ENCODE peak calls at places on chromosome 21, in seven cellular contexts. V is amniotic stem cell; M is stimulated activated CD4-positive, alpha-beta T cell treated with anti-CD3 and anti-CD28 coated beads, Interleukin-1b, Interleukin-23, amount 100 ng/mL, for 48 hours; F is astrocyte of the spinal cord; Y is CD8-positive, alpha-beta memory T cell; A is CD8-positive, alpha-beta T cell; J is fibroblast of mammary gland. O is an unnamed sample.

GRCh38 chr21:43021756-43022600 is 47.6 kb downstream of the PKNOX1 start:
- DNase-seq in V (no peak), M (no peak), F (no peak), Y (no peak), A (no peak), J (no peak), O (no peak)

GRCh38 chr21:21200103-21200938 is 202.1 kb downstream of the NCAM2 start:
- DNase-seq in V (peak; percentile 90), M (peak; percentile 2), F (peak; percentile 98), Y (no peak), A (no peak), J (peak; percentile 99), O (no peak)

GRCh38 chr21:38965910-38966504 is 160.3 kb downstream of the ETS2 start:
- DNase-seq in V (no peak), M (no peak), F (no peak), Y (no peak), A (no peak), J (no peak), O (no peak)

GRCh38 chr21:29155118-29155932 is 24.9 kb downstream of the MAP3K7CL start:
- DNase-seq in V (no peak), M (no peak), F (peak; percentile 70), Y (no peak), A (no peak), J (peak; percentile 78), O (no peak)

GRCh38 chr21:42398414-42399030 is 2.7 kb upstream of the TMPRSS3 start:
- DNase-seq in V (no peak), M (no peak), F (no peak), Y (no peak), A (no peak), J (no peak), O (no peak)

GRCh38 chr21:42941696-42942085 is 16.3 kb upstream of the ERVH48-1 start:
- DNase-seq in V (no peak), M (no peak), F (no peak), Y (no peak), A (no peak), J (no peak), O (no peak)

GRCh38 chr21:15343066-15343465 is 278.3 kb upstream of the NRIP1 start:
- DNase-seq in V (no peak), M (no peak), F (no peak), Y (no peak), A (no peak), J (peak; percentile 56), O (no peak)

GRCh38 chr21:25934771-25935224 is 200.0 kb downstream of the GABPA start:
- DNase-seq in V (peak; percentile 68), M (peak; percentile 33), F (peak; percentile 96), Y (no peak), A (no peak), J (peak; percentile 98), O (no peak)

GRCh38 chr21:33299181-33299752 is 25.5 kb upstream of the IFNAR1 start:
- DNase-seq in V (no peak), M (peak; percentile 63), F (no peak), Y (no peak), A (peak; percentile 68), J (no peak), O (peak; percentile 88)

GRCh38 chr21:16460936-16461335 is 731.2 kb downstream of the USP25 start:
- DNase-seq in V (no peak), M (no peak), F (no peak), Y (no peak), A (no peak), J (no peak), O (no peak)

GRCh38 chr21:17083084-17083483 is 429.8 kb upstream of the CXADR start:
- DNase-seq in V (no peak), M (no peak), F (no peak), Y (no peak), A (no peak), J (no peak), O (no peak)

GRCh38 chr21:35637431-35637830 is 422.9 kb downstream of the SETD4 start:
- DNase-seq in V (no peak), M (no peak), F (peak; percentile 72), Y (no peak), A (no peak), J (peak; percentile 94), O (no peak)

GRCh38 chr21:19950347-19950746 is 1047.9 kb upstream of the NCAM2 start:
- DNase-seq in V (no peak), M (no peak), F (no peak), Y (no peak), A (no peak), J (no peak), O (no peak)

GRCh38 chr21:33841561-33841960 is 74.0 kb downstream of the ATP5PO start:
- DNase-seq in V (no peak), M (no peak), F (no peak), Y (no peak), A (no peak), J (no peak), O (no peak)

GRCh38 chr21:41610042-41610839 is 102.3 kb upstream of the TMPRSS2 start:
- DNase-seq in V (no peak), M (no peak), F (peak; percentile 56), Y (no peak), A (no peak), J (peak; percentile 73), O (peak; percentile 13)